ENCODE peak calls at places on chromosomes 5 and 9, in seven cellular contexts. T is Right ventricle myocardium superior; P is mesenchymal stem cell; K is stimulated activated CD4-positive, alpha-beta T cell treated with anti-CD3 and anti-CD28 coated beads, TNF-alpha, amount 100 ng/mL, for 48 hours; Z is endodermal cell; E is lower leg skin; U is Calu3. R is an unnamed sample.

GRCh38 chr5:173010547-173011464 is 27.2 kb downstream of the ATP6V0E1 start:
- DNase-seq in T (peak), P (peak), K (no peak), Z (peak), E (peak), U (peak), R (peak)

GRCh38 chr9:91334053-91334452 is 27.7 kb downstream of the AUH start:
- DNase-seq in T (no peak), P (peak), K (peak), Z (no peak), E (no peak), U (no peak), R (no peak)

GRCh38 chr5:14767942-14768837 is 103.4 kb downstream of the ANKH start:
- DNase-seq in T (no peak), P (no peak), K (no peak), Z (no peak), E (no peak), U (no peak), R (no peak)

GRCh38 chr5:160548949-160549665 is 127.5 kb downstream of the PTTG1 start:
- DNase-seq in T (no peak), P (no peak), K (no peak), Z (no peak), E (no peak), U (no peak), R (no peak)

GRCh38 chr9:21801683-21802417 is 586 bp upstream of the MTAP start:
- DNase-seq in T (peak), P (peak), K (no peak), Z (peak), E (peak), U (peak), R (no peak)

GRCh38 chr5:106801554-106801953 is 869.2 kb downstream of the EFNA5 start:
- DNase-seq in T (no peak), P (no peak), K (no peak), Z (no peak), E (no peak), U (no peak), R (no peak)

GRCh38 chr5:143759368-143760136 is 52.4 kb upstream of the HMHB1 start:
- DNase-seq in T (no peak), P (no peak), K (no peak), Z (no peak), E (no peak), U (no peak), R (no peak)

GRCh38 chr5:62395210-62395950 is 8.3 kb downstream of the DIMT1 start:
- DNase-seq in T (no peak), P (no peak), K (no peak), Z (no peak), E (no peak), U (no peak), R (no peak)

GRCh38 chr5:180090769-180091546 is 19.4 kb upstream of the RNF130 start:
- DNase-seq in T (no peak), P (peak), K (no peak), Z (peak), E (no peak), U (peak), R (peak)

GRCh38 chr9:74573792-74574191 is 76.7 kb downstream of the RORB start:
- DNase-seq in T (no peak), P (no peak), K (no peak), Z (no peak), E (no peak), U (no peak), R (no peak)

GRCh38 chr5:135012033-135012588 is 21.9 kb downstream of the PITX1 start:
- DNase-seq in T (no peak), P (no peak), K (no peak), Z (peak), E (peak), U (no peak), R (no peak)

GRCh38 chr5:67487862-67488261 is 291.3 kb upstream of the CD180 start:
- DNase-seq in T (no peak), P (no peak), K (no peak), Z (no peak), E (no peak), U (no peak), R (no peak)

GRCh38 chr9:109254317-109254716 is 66.5 kb downstream of the EPB41L4B start:
- DNase-seq in T (no peak), P (peak), K (no peak), Z (no peak), E (no peak), U (no peak), R (no peak)

GRCh38 chr9:31103836-31104235 is 1280.6 kb upstream of the ACO1 start:
- DNase-seq in T (no peak), P (peak), K (no peak), Z (no peak), E (no peak), U (peak), R (no peak)

GRCh38 chr5:154039458-154039829 is 677 bp downstream of the MFAP3 start:
- DNase-seq in T (no peak), P (no peak), K (no peak), Z (no peak), E (no peak), U (no peak), R (no peak)

GRCh38 chr9:6938447-6938846 is 180.7 kb downstream of the KDM4C start:
- DNase-seq in T (no peak), P (peak), K (no peak), Z (no peak), E (no peak), U (no peak), R (no peak)

GRCh38 chr9:21455320-21455719 is 15.1 kb downstream of the IFNA1 start:
- DNase-seq in T (no peak), P (peak), K (no peak), Z (peak), E (no peak), U (peak), R (peak)

GRCh38 chr9:93268551-93269314 is 84.8 kb downstream of the WNK2 start:
- DNase-seq in T (no peak), P (no peak), K (peak), Z (no peak), E (no peak), U (no peak), R (no peak)

GRCh38 chr5:1268666-1269065 is 26.2 kb downstream of the TERT start:
- DNase-seq in T (no peak), P (no peak), K (peak), Z (no peak), E (no peak), U (no peak), R (no peak)

GRCh38 chr5:76715734-76716455 is at the start of gene F2R:
- DNase-seq in T (peak), P (peak), K (no peak), Z (peak), E (peak), U (peak), R (peak)

GRCh38 chr9:113998529-113999255 is 79.4 kb downstream of the AMBP start:
- DNase-seq in T (no peak), P (no peak), K (no peak), Z (peak), E (peak), U (peak), R (peak)

GRCh38 chr5:34610576-34610975 is 45.6 kb upstream of the RAI14 start:
- DNase-seq in T (no peak), P (no peak), K (no peak), Z (no peak), E (no peak), U (no peak), R (no peak)

GRCh38 chr5:178392386-178392785 is 159.8 kb upstream of the PHYKPL start:
- DNase-seq in T (no peak), P (no peak), K (no peak), Z (no peak), E (no peak), U (no peak), R (no peak)

GRCh38 chr5:61941637-61942036 is 364.4 kb upstream of the KIF2A start:
- DNase-seq in T (no peak), P (no peak), K (no peak), Z (no peak), E (no peak), U (no peak), R (no peak)

GRCh38 chr5:134592141-134592746 is 40.4 kb downstream of the SAR1B start:
- DNase-seq in T (no peak), P (peak), K (no peak), Z (peak), E (no peak), U (peak), R (no peak)

GRCh38 chr5:160420331-160420610 is 1.4 kb upstream of the PTTG1 start:
- DNase-seq in T (no peak), P (no peak), K (no peak), Z (no peak), E (no peak), U (no peak), R (no peak)

GRCh38 chr5:17802256-17802655 is 168.0 kb downstream of the TAF11L14 start:
- DNase-seq in T (no peak), P (no peak), K (no peak), Z (peak), E (no peak), U (no peak), R (no peak)

GRCh38 chr5:36915653-36916052 is 39.1 kb downstream of the NIPBL start:
- DNase-seq in T (no peak), P (no peak), K (no peak), Z (no peak), E (no peak), U (no peak), R (no peak)

GRCh38 chr5:10604975-10605374 is 41.1 kb downstream of the ANKRD33B start:
- DNase-seq in T (no peak), P (no peak), K (no peak), Z (peak), E (no peak), U (no peak), R (no peak)

GRCh38 chr5:54756796-54757402 is 228.5 kb downstream of the ESM1 start:
- DNase-seq in T (no peak), P (peak), K (no peak), Z (no peak), E (no peak), U (no peak), R (no peak)

GRCh38 chr9:70563437-70564204 is 149.2 kb upstream of the KLF9 start:
- DNase-seq in T (no peak), P (peak), K (peak), Z (no peak), E (no peak), U (no peak), R (no peak)

GRCh38 chr5:69416180-69416579 is 1.3 kb downstream of the MARVELD2 start:
- DNase-seq in T (no peak), P (no peak), K (no peak), Z (peak), E (no peak), U (no peak), R (no peak)

GRCh38 chr9:3608011-3608410 is 82.2 kb upstream of the RFX3 start:
- DNase-seq in T (no peak), P (no peak), K (no peak), Z (no peak), E (no peak), U (no peak), R (no peak)

GRCh38 chr5:102975457-102976182 is 144.3 kb downstream of the GIN1 start:
- DNase-seq in T (no peak), P (peak), K (no peak), Z (no peak), E (no peak), U (no peak), R (no peak)